ENCODE peak calls at places on chromosome 2, in four cellular contexts. L is stimulated activated CD8-positive, alpha-beta memory T cell treated with anti-CD3 and anti-CD28 coated beads, Interleukin-4, amount 100 ng/mL, for 48 hours; D is osteocyte; O is stimulated activated CD4-positive, alpha-beta T cell treated with anti-CD3 and anti-CD28 coated beads, Interleukin-15, amount 100 ng/mL, for 1 hour. A is an unnamed sample.
A peak's percentile ranks its signal among the peaks of the same experiment; 100 is the strongest.

GRCh38 chr2:134011936-134012586 is 241.8 kb upstream of the MGAT5 start:
- DNase-seq in D (no peak), L (no peak), O (no peak), A (no peak)

GRCh38 chr2:8488001-8488738 is 193.7 kb upstream of the ID2 start:
- DNase-seq in L (peak; percentile 73), O (peak; percentile 36), D (no peak), A (no peak)

GRCh38 chr2:55009277-55010055 is 40.8 kb downstream of the RTN4 start:
- DNase-seq in O (no peak), D (no peak), L (no peak), A (no peak)

GRCh38 chr2:11788725-11789124 is 42.3 kb downstream of the LPIN1 start:
- DNase-seq in D (no peak), L (no peak), O (no peak), A (no peak)

GRCh38 chr2:221997100-221997499 is 301.7 kb downstream of the PAX3 start:
- DNase-seq in O (no peak), L (no peak), D (no peak), A (no peak)

GRCh38 chr2:120253021-120253882 is 600 bp downstream of the RALB start:
- DNase-seq in L (peak; percentile 55), D (peak; percentile 90), O (no peak), A (peak; percentile 86)

GRCh38 chr2:162301151-162301804 is 17.2 kb downstream of the IFIH1 start:
- DNase-seq in D (no peak), O (no peak), L (peak; percentile 65), A (peak; percentile 79)

GRCh38 chr2:200127852-200128251 is 172.5 kb downstream of the MAIP1 start:
- DNase-seq in O (no peak), L (no peak), D (no peak), A (no peak)

GRCh38 chr2:29694741-29695140 is 226.6 kb downstream of the ALK start:
- DNase-seq in O (no peak), D (no peak), L (no peak), A (no peak)

GRCh38 chr2:96870631-96871255 is 863 bp upstream of the SEMA4C start:
- DNase-seq in O (no peak), L (peak; percentile 69), D (no peak), A (peak; percentile 82)

GRCh38 chr2:224946911-224947310 is 95.4 kb downstream of the DOCK10 start:
- DNase-seq in L (no peak), D (no peak), O (no peak), A (peak; percentile 3)

GRCh38 chr2:190493095-190493494 is 41.4 kb downstream of the NEMP2 start:
- DNase-seq in D (no peak), L (no peak), O (no peak), A (no peak)

A was measured in OCI-M1.